ENCODE peak calls at places on chromosomes 4 and X, in eight cellular contexts. A, L, P, D, E, O, K and H are unnamed samples.
A peak's percentile ranks its signal among the peaks of the same experiment; 100 is the strongest.

GRCh38 chrX:65707153-65707552 is 39.7 kb downstream of the MSN start:
- ATAC-seq in A (no peak), L (no peak), P (peak; percentile 7), D (peak; percentile 2), E (no peak), O (no peak), K (peak; percentile 3), H (no peak)

GRCh38 chrX:19640693-19641374 is 125.5 kb upstream of the MAP3K15 start:
- ATAC-seq in A (no peak), L (no peak), P (no peak), D (no peak), E (no peak), O (no peak), K (no peak), H (no peak)

GRCh38 chrX:150635952-150636351 is 57.2 kb upstream of the MTMR1 start:
- ATAC-seq in A (no peak), L (peak; percentile 70), P (no peak), D (no peak), E (no peak), O (no peak), K (no peak), H (no peak)

GRCh38 chr4:178296669-178297068 is 854.4 kb upstream of the AGA start:
- ATAC-seq in A (no peak), L (no peak), P (no peak), D (no peak), E (no peak), O (no peak), K (no peak), H (no peak)

GRCh38 chrX:31845003-31845402 is 773.2 kb upstream of the FTHL17 start:
- ATAC-seq in A (no peak), L (no peak), P (no peak), D (no peak), E (no peak), O (no peak), K (no peak), H (no peak)

GRCh38 chr4:37400326-37400881 is 155.9 kb downstream of the NWD2 start:
- ATAC-seq in A (no peak), L (no peak), P (no peak), D (no peak), E (no peak), O (no peak), K (no peak), H (no peak)

GRCh38 chr4:76874176-76874575 is 23.8 kb downstream of the SOWAHB start:
- ATAC-seq in A (no peak), L (no peak), P (no peak), D (no peak), E (no peak), O (no peak), K (no peak), H (no peak)

GRCh38 chrX:81237516-81237915 is 35.6 kb downstream of the SH3BGRL start:
- ATAC-seq in A (no peak), L (no peak), P (no peak), D (no peak), E (no peak), O (no peak), K (no peak), H (no peak)

GRCh38 chrX:23012162-23012561 is 12.4 kb downstream of the DDX53 start:
- ATAC-seq in A (no peak), L (no peak), P (no peak), D (peak; percentile 64), E (no peak), O (no peak), K (no peak), H (no peak)

GRCh38 chr4:102730968-102731533 is 29.7 kb downstream of the MANBA start:
- ATAC-seq in A (no peak), L (no peak), P (no peak), D (no peak), E (no peak), O (no peak), K (no peak), H (no peak)

GRCh38 chr4:138494931-138495330 is 252.8 kb upstream of the SLC7A11 start:
- ATAC-seq in A (no peak), L (no peak), P (peak; percentile 64), D (no peak), E (no peak), O (no peak), K (no peak), H (no peak)

GRCh38 chrX:48834383-48834709 is 1.1 kb downstream of the PCSK1N start:
- ATAC-seq in A (peak; percentile 52), L (no peak), P (no peak), D (no peak), E (no peak), O (no peak), K (no peak), H (no peak)

GRCh38 chr4:183633476-183634058 is 25.4 kb downstream of the RWDD4 start:
- ATAC-seq in A (no peak), L (no peak), P (no peak), D (no peak), E (no peak), O (no peak), K (no peak), H (no peak)

GRCh38 chr4:77104405-77105292 is 28.9 kb upstream of the CCNI start:
- ATAC-seq in A (no peak), L (peak; percentile 60), P (peak; percentile 66), D (peak; percentile 62), E (peak; percentile 59), O (peak; percentile 82), K (no peak), H (peak; percentile 90)

GRCh38 chr4:25792200-25792791 is 70.5 kb downstream of the SEL1L3 start:
- ATAC-seq in A (peak; percentile 60), L (peak; percentile 54), P (peak; percentile 83), D (no peak), E (peak; percentile 76), O (peak; percentile 82), K (no peak), H (no peak)

GRCh38 chr4:40369437-40370278 is 34.5 kb downstream of the CHRNA9 start:
- ATAC-seq in A (no peak), L (no peak), P (peak; percentile 43), D (no peak), E (no peak), O (peak; percentile 77), K (no peak), H (no peak)

DNA sequence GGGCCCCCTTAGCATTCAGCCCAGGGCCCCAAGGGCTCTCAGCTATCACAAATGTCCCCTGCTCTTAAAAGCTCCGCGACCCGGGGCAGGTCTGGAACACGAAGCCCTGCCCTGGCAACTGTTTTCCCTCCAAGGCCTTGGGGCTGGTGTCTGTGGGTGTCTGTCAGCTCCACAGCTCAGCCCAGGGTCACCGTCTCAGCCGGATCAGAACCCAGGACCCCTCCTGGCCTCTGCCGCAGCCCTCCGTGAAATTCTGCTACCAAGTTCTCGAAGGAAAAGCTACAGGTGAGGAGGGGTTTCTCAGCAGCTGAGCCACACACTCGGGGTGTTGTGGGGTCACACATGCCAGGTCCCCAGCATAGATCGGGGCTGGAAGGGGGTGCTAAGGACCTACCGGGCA is 61.2 kb downstream of the ACOX3 start:
- ATAC-seq in A (no peak), L (no peak), P (no peak), D (no peak), E (no peak), O (no peak), K (no peak), H (no peak)
- H3K27ac ChIP-seq in A (no peak overlapping the region), L (no peak overlapping the region), P (no peak overlapping the region), D (peak overlapping the region; percentile 54), E (no peak overlapping the region), O (no peak overlapping the region), K (no peak overlapping the region), H (no peak overlapping the region)

DNA sequence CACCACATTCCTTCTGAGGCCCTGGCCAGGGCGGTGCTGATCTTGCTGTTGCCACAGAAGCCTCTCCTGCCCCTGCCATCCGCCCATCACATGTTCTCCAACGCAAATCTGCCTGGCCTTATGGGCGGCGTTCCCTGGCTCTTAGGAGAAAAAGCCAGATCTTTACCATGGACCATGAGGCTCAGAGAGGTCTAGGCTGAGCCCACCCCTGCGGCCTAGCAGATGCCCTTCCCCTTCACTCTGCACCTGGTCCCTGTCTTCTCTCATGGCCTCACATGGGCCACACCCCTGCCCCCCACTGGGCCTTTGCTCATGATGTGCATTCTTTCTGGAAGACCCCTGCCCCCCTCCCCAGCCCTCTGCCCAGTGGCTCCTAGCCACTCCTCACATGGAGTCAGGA is 78.5 kb downstream of the CRMP1 start:
- ATAC-seq in A (no peak), L (no peak), P (no peak), D (no peak), E (no peak), O (no peak), K (no peak), H (no peak)
- H3K4me3 ChIP-seq in A (no peak overlapping the region), L (no peak overlapping the region), P (no peak overlapping the region), D (no peak overlapping the region), E (no peak overlapping the region), O (no peak overlapping the region), K (no peak overlapping the region), H (no peak overlapping the region)

GRCh38 chr4:48908687-48909086 is 2.1 kb upstream of the OCIAD2 start:
- ATAC-seq in A (no peak), L (no peak), P (no peak), D (no peak), E (no peak), O (no peak), K (no peak), H (no peak)

GRCh38 chr4:48907706-48908477 is 1.3 kb upstream of the OCIAD2 start:
- ATAC-seq in A (no peak), L (no peak), P (no peak), D (no peak), E (no peak), O (no peak), K (no peak), H (no peak)

GRCh38 chr4:48904541-48905142 is 1.9 kb downstream of the OCIAD2 start:
- ATAC-seq in A (no peak), L (no peak), P (no peak), D (no peak), E (no peak), O (no peak), K (no peak), H (no peak)

GRCh38 chr4:48905363-48906015 is 1.1 kb downstream of the OCIAD2 start:
- ATAC-seq in A (no peak), L (no peak), P (no peak), D (no peak), E (no peak), O (peak; percentile 54), K (no peak), H (no peak)

GRCh38 chr4:48906283-48907173 is at the start of gene OCIAD2:
- ATAC-seq in A (peak; percentile 87), L (peak; percentile 73), P (peak; percentile 93), D (peak; percentile 91), E (peak; percentile 91), O (peak; percentile 98), K (peak; percentile 97), H (peak; percentile 57)
- H3K27ac ChIP-seq in A (peak within 1 kb of the TSS; percentile 54), L (peak within 1 kb of the TSS; percentile 80), P (peak within 1 kb of the TSS; percentile 75), D (peak within 1 kb of the TSS; percentile 67), E (peak within 1 kb of the TSS; percentile 77), O (peak within 1 kb of the TSS; percentile 62), K (peak within 1 kb of the TSS; percentile 71), H (peak within 1 kb of the TSS; percentile 14)

GRCh38 chrX:16770970-16771482 is 15.2 kb upstream of the TXLNG start:
- ATAC-seq in A (peak; percentile 76), L (no peak), P (no peak), D (no peak), E (no peak), O (no peak), K (no peak), H (no peak)

GRCh38 chrX:16774746-16775145 is 11.5 kb upstream of the TXLNG start:
- ATAC-seq in A (no peak), L (no peak), P (no peak), D (no peak), E (no peak), O (no peak), K (no peak), H (no peak)

GRCh38 chrX:16772460-16772859 is 13.8 kb upstream of the TXLNG start:
- ATAC-seq in A (no peak), L (no peak), P (no peak), D (no peak), E (no peak), O (no peak), K (no peak), H (no peak)

GRCh38 chrX:16771483-16772398 is 14.5 kb upstream of the TXLNG start:
- ATAC-seq in A (peak; percentile 96), L (no peak), P (no peak), D (no peak), E (no peak), O (peak; percentile 45), K (no peak), H (no peak)
- H3K4me3 ChIP-seq in A (no peak overlapping the region), L (no peak overlapping the region), P (no peak overlapping the region), D (no peak overlapping the region), E (no peak overlapping the region), O (no peak overlapping the region), K (no peak overlapping the region), H (no peak overlapping the region)